ENCODE peak calls at places on chromosomes 1 and 21, in six cellular contexts. V is DND-41, K is upper lobe of right lung, F is esophagus muscularis mucosa, T is pancreas, N is gastrocnemius medialis. Y is an unnamed sample.

GRCh38 chr1:165911609-165912281 is 84.3 kb downstream of the UCK2 start:
- DNase-seq in F (no peak), N (no peak), K (no peak), V (no peak), T (no peak), Y (no peak)

GRCh38 chr1:55916480-55916879 is 662.9 kb downstream of the PLPP3 start:
- DNase-seq in N (no peak), F (no peak), T (no peak), K (no peak), V (no peak), Y (peak; percentile 34)

GRCh38 chr1:160625725-160626498 is 20.9 kb downstream of the SLAMF1 start:
- DNase-seq in T (no peak), N (no peak), K (no peak), V (no peak), F (peak; percentile 55), Y (no peak)

GRCh38 chr1:218661411-218661810 is 316.3 kb downstream of the TGFB2 start:
- DNase-seq in K (no peak), N (no peak), V (no peak), T (no peak), F (no peak), Y (no peak)

GRCh38 chr21:43273016-43273707 is 104.4 kb downstream of the CRYAA start:
- DNase-seq in N (no peak), K (peak; percentile 40), V (no peak), F (no peak), T (no peak), Y (no peak)

GRCh38 chr1:198849108-198849507 is 210.3 kb downstream of the PTPRC start:
- DNase-seq in T (no peak), F (no peak), V (no peak), N (no peak), K (no peak), Y (no peak)

GRCh38 chr1:228410015-228410414 is 3.4 kb upstream of the TRIM11 start:
- DNase-seq in N (no peak), T (no peak), K (peak; percentile 48), V (no peak), F (no peak), Y (no peak)

GRCh38 chr1:113860891-113861290 is 10.6 kb downstream of the PTPN22 start:
- DNase-seq in F (no peak), K (no peak), N (no peak), T (no peak), V (no peak), Y (peak; percentile 23)

GRCh38 chr21:34924767-34925425 is 124.2 kb downstream of the RUNX1 start:
- DNase-seq in N (no peak), K (no peak), V (no peak), T (no peak), F (no peak), Y (no peak)

GRCh38 chr1:186617860-186618780 is 62.1 kb downstream of the PTGS2 start:
- DNase-seq in N (no peak), F (no peak), T (no peak), K (peak; percentile 75), V (peak; percentile 79), Y (no peak)

GRCh38 chr1:43760745-43761343 is 53.5 kb downstream of the ST3GAL3 start:
- DNase-seq in F (no peak), K (no peak), V (no peak), N (no peak), T (no peak), Y (no peak)

GRCh38 chr1:161473363-161473762 is 31.9 kb upstream of the FCGR2A start:
- DNase-seq in V (no peak), K (no peak), N (no peak), T (no peak), F (no peak), Y (no peak)

GRCh38 chr1:15833069-15833679 is 14.3 kb upstream of the SPEN start:
- DNase-seq in V (peak; percentile 86), T (peak; percentile 19), K (peak; percentile 77), N (peak; percentile 46), F (no peak), Y (no peak)

GRCh38 chr1:111656093-111657017 is 36.8 kb downstream of the RAP1A start:
- DNase-seq in T (no peak), K (no peak), F (no peak), V (no peak), N (no peak), Y (peak; percentile 15)

GRCh38 chr1:25196830-25197229 is 35.5 kb downstream of the SYF2 start:
- DNase-seq in F (no peak), N (no peak), T (no peak), K (no peak), V (no peak), Y (no peak)

GRCh38 chr1:161096514-161096913 is 1.6 kb upstream of the KLHDC9 start:
- DNase-seq in T (no peak), N (peak; percentile 50), K (no peak), V (no peak), F (no peak), Y (no peak)

GRCh38 chr1:227780101-227781044 is 35.1 kb upstream of the PRSS38 start:
- DNase-seq in K (peak; percentile 51), V (no peak), N (no peak), T (no peak), F (no peak), Y (no peak)

GRCh38 chr1:44407430-44408180 is 2.5 kb downstream of the RNF220 start:
- DNase-seq in T (no peak), V (no peak), K (no peak), F (no peak), N (no peak), Y (no peak)

GRCh38 chr1:86975993-86976392 is 61.6 kb downstream of the HS2ST1 start:
- DNase-seq in K (no peak), N (no peak), V (no peak), F (no peak), T (no peak), Y (no peak)

GRCh38 chr1:201119206-201119814 is 7.1 kb upstream of the CACNA1S start:
- DNase-seq in T (no peak), K (no peak), N (no peak), V (no peak), F (no peak), Y (no peak)

GRCh38 chr21:18424250-18424649 is 20.7 kb upstream of the TMPRSS15 start:
- DNase-seq in N (no peak), T (no peak), F (no peak), K (no peak), V (no peak), Y (no peak)

GRCh38 chr1:28291711-28292110 is 32.4 kb downstream of the SESN2 start:
- DNase-seq in K (no peak), N (no peak), T (no peak), F (no peak), V (no peak), Y (no peak)

GRCh38 chr1:38888423-38889333 is 7.3 kb upstream of the GJA9 start:
- DNase-seq in V (no peak), F (no peak), K (no peak), T (no peak), N (no peak), Y (no peak)

GRCh38 chr1:101282314-101283087 is 45.7 kb downstream of the S1PR1 start:
- DNase-seq in T (no peak), N (no peak), F (no peak), V (no peak), K (no peak), Y (no peak)

GRCh38 chr1:151540982-151541377 is 871 bp downstream of the TUFT1 start:
- DNase-seq in K (no peak), F (no peak), T (peak; percentile 28), V (no peak), N (no peak), Y (no peak)

GRCh38 chr1:11701551-11701961 is 10.0 kb downstream of the DRAXIN start:
- DNase-seq in T (no peak), V (no peak), N (no peak), F (no peak), K (no peak), Y (no peak)

GRCh38 chr1:10380594-10381275 is 18.1 kb upstream of the PGD start:
- DNase-seq in K (no peak), N (no peak), F (no peak), V (no peak), T (no peak), Y (peak; percentile 84)

GRCh38 chr1:207103892-207104373 is at the start of gene C4BPA:
- DNase-seq in T (no peak), F (no peak), K (no peak), N (no peak), V (no peak), Y (no peak)

GRCh38 chr1:234963180-234963903 is 165.3 kb downstream of the TOMM20 start:
- DNase-seq in K (peak; percentile 92), F (no peak), V (peak; percentile 82), T (no peak), N (peak; percentile 47), Y (peak; percentile 86)

GRCh38 chr21:33025471-33026298 is at the start of gene OLIG2:
- DNase-seq in V (no peak), T (no peak), K (no peak), F (no peak), N (no peak), Y (no peak)
- H3K4me3 ChIP-seq in V (no peak within 1 kb of the TSS), T (no peak within 1 kb of the TSS), K (no peak within 1 kb of the TSS), F (no peak within 1 kb of the TSS), N (peak within 1 kb of the TSS; percentile 21), Y (no peak within 1 kb of the TSS)

GRCh38 chr1:20589331-20590312 is 725 bp downstream of the CDA start:
- DNase-seq in N (no peak), V (no peak), T (no peak), K (peak; percentile 80), F (no peak), Y (peak; percentile 78)

GRCh38 chr1:20586939-20587638 is 1.8 kb upstream of the CDA start:
- DNase-seq in T (no peak), N (no peak), K (no peak), V (no peak), F (no peak), Y (no peak)

GRCh38 chr1:20588634-20589225 is at the start of gene CDA:
- DNase-seq in V (no peak), K (no peak), T (no peak), N (no peak), F (no peak), Y (no peak)

GRCh38 chr1:20587639-20588017 is 1.3 kb upstream of the CDA start:
- DNase-seq in V (no peak), N (no peak), F (no peak), T (no peak), K (no peak), Y (no peak)

DNA sequence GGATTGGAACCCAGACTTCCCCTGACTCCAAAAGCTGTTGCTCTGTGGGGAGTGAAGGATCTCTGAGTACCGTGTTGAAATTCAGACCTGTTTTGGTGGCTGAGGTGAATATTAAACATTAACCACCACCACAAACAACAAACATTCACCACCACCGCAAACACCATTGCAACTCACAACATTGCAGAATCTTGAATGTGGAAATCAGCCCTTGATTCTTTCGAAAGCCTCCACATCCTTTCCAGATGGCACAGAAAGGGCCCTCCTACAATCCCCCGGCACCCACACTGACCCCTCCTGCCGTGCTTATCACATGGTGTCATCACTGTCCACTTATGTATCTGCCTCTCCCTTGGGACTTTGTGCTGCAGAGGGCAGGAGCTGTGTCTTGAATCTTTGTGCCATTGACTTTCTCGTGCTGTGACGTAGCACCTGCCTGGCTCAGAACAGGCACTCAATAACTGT is 1.4 kb downstream of the CDA start:
- DNase-seq in T (no peak), N (no peak), V (no peak), K (peak; percentile 75), F (no peak), Y (no peak)
- H3K27me3 ChIP-seq in T (no peaks in the 10 kb centered on the region), N (peaks cover 19% of the 10 kb centered on the region), V (peaks cover 11% of the 10 kb centered on the region), K (peaks cover 35% of the 10 kb centered on the region), F (peaks cover 67% of the 10 kb centered on the region), Y (no peaks in the 10 kb centered on the region)

GRCh38 chr1:7400566-7400965 is 370.5 kb upstream of the VAMP3 start:
- DNase-seq in N (no peak), F (no peak), T (no peak), K (no peak), V (no peak), Y (no peak)
- TF ChIP-seq CTCF in N (no peak), F (no peak), T (no peak), K (no peak), V (no peak), Y (no peak)

GRCh38 chr1:66295821-66296220 is 238.1 kb upstream of the SGIP1 start:
- DNase-seq in F (no peak), N (no peak), T (no peak), V (no peak), K (no peak), Y (no peak)
- H3K4me3 ChIP-seq in F (no peak overlapping the region), N (no peak overlapping the region), T (no peak overlapping the region), V (no peak overlapping the region), K (no peak overlapping the region), Y (no peak overlapping the region)